ENCODE peak calls at places on chromosomes 6 and 20, in nine cellular contexts. One of them, this sample, is unnamed.

GRCh38 chr20:10857362-10858070 is 183.7 kb upstream of the JAG1 start:
- DNase-seq in upper lobe of left lung: no peak
- DNase-seq in activated naive CD4-positive, alpha-beta T cell treated with anti-CD3 and anti-CD28 coated beads, Interleukin-2, amount 10 ng/mL, durations not matched to agents 7 days and 5 days: no peak
- DNase-seq in astrocyte of the spinal cord: peak; percentile 83
- DNase-seq in effector CD8-positive, alpha-beta T cell: no peak
- DNase-seq in posterior cingulate gyrus: no peak
- DNase-seq in activated gamma-delta T cell treated with Interleukin-2 at 50 U/mL for 16 hours: no peak
- DNase-seq in RWPE1: peak; percentile 31
- DNase-seq in HAP-1: no peak
- DNase-seq in this sample: peak; percentile 46

GRCh38 chr6:36386495-36387439 is 702 bp downstream of the ETV7 start:
- DNase-seq in HAP-1: peak; percentile 54
- DNase-seq in upper lobe of left lung: peak; percentile 67
- DNase-seq in activated naive CD4-positive, alpha-beta T cell treated with anti-CD3 and anti-CD28 coated beads, Interleukin-2, amount 10 ng/mL, durations not matched to agents 7 days and 5 days: peak; percentile 39
- DNase-seq in RWPE1: peak; percentile 44
- DNase-seq in astrocyte of the spinal cord: peak; percentile 65
- DNase-seq in activated gamma-delta T cell treated with Interleukin-2 at 50 U/mL for 16 hours: no peak
- DNase-seq in posterior cingulate gyrus: no peak
- DNase-seq in effector CD8-positive, alpha-beta T cell: no peak
- DNase-seq in this sample: peak; percentile 56

GRCh38 chr20:48823476-48823875 is 4.3 kb downstream of the PREX1 start:
- DNase-seq in upper lobe of left lung: no peak
- DNase-seq in astrocyte of the spinal cord: no peak
- DNase-seq in HAP-1: no peak
- DNase-seq in RWPE1: no peak
- DNase-seq in activated gamma-delta T cell treated with Interleukin-2 at 50 U/mL for 16 hours: no peak
- DNase-seq in posterior cingulate gyrus: no peak
- DNase-seq in effector CD8-positive, alpha-beta T cell: no peak
- DNase-seq in activated naive CD4-positive, alpha-beta T cell treated with anti-CD3 and anti-CD28 coated beads, Interleukin-2, amount 10 ng/mL, durations not matched to agents 7 days and 5 days: no peak
- DNase-seq in this sample: no peak

GRCh38 chr6:154791561-154792317 is 58.5 kb downstream of the SCAF8 start:
- DNase-seq in astrocyte of the spinal cord: no peak
- DNase-seq in upper lobe of left lung: no peak
- DNase-seq in HAP-1: no peak
- DNase-seq in activated gamma-delta T cell treated with Interleukin-2 at 50 U/mL for 16 hours: no peak
- DNase-seq in activated naive CD4-positive, alpha-beta T cell treated with anti-CD3 and anti-CD28 coated beads, Interleukin-2, amount 10 ng/mL, durations not matched to agents 7 days and 5 days: no peak
- DNase-seq in RWPE1: peak; percentile 32
- DNase-seq in posterior cingulate gyrus: no peak
- DNase-seq in effector CD8-positive, alpha-beta T cell: no peak
- DNase-seq in this sample: no peak

GRCh38 chr6:124714728-124715127 is 247.5 kb upstream of the RNF217 start:
- DNase-seq in activated gamma-delta T cell treated with Interleukin-2 at 50 U/mL for 16 hours: no peak
- DNase-seq in posterior cingulate gyrus: no peak
- DNase-seq in astrocyte of the spinal cord: no peak
- DNase-seq in upper lobe of left lung: no peak
- DNase-seq in effector CD8-positive, alpha-beta T cell: no peak
- DNase-seq in activated naive CD4-positive, alpha-beta T cell treated with anti-CD3 and anti-CD28 coated beads, Interleukin-2, amount 10 ng/mL, durations not matched to agents 7 days and 5 days: no peak
- DNase-seq in RWPE1: no peak
- DNase-seq in HAP-1: no peak
- DNase-seq in this sample: no peak

GRCh38 chr6:106089981-106090380 is 3.8 kb downstream of the PRDM1 start:
- DNase-seq in effector CD8-positive, alpha-beta T cell: no peak
- DNase-seq in posterior cingulate gyrus: no peak
- DNase-seq in astrocyte of the spinal cord: peak; percentile 58
- DNase-seq in activated gamma-delta T cell treated with Interleukin-2 at 50 U/mL for 16 hours: no peak
- DNase-seq in HAP-1: no peak
- DNase-seq in RWPE1: no peak
- DNase-seq in upper lobe of left lung: no peak
- DNase-seq in activated naive CD4-positive, alpha-beta T cell treated with anti-CD3 and anti-CD28 coated beads, Interleukin-2, amount 10 ng/mL, durations not matched to agents 7 days and 5 days: no peak
- DNase-seq in this sample: no peak

GRCh38 chr20:40563296-40563950 is 125.6 kb downstream of the MAFB start:
- DNase-seq in upper lobe of left lung: peak; percentile 55
- DNase-seq in activated naive CD4-positive, alpha-beta T cell treated with anti-CD3 and anti-CD28 coated beads, Interleukin-2, amount 10 ng/mL, durations not matched to agents 7 days and 5 days: no peak
- DNase-seq in posterior cingulate gyrus: no peak
- DNase-seq in effector CD8-positive, alpha-beta T cell: no peak
- DNase-seq in RWPE1: peak; percentile 98
- DNase-seq in activated gamma-delta T cell treated with Interleukin-2 at 50 U/mL for 16 hours: no peak
- DNase-seq in HAP-1: no peak
- DNase-seq in astrocyte of the spinal cord: peak; percentile 48
- DNase-seq in this sample: peak; percentile 22

GRCh38 chr6:15305496-15305895 is 59.6 kb downstream of the JARID2 start:
- DNase-seq in RWPE1: no peak
- DNase-seq in upper lobe of left lung: no peak
- DNase-seq in posterior cingulate gyrus: no peak
- DNase-seq in activated naive CD4-positive, alpha-beta T cell treated with anti-CD3 and anti-CD28 coated beads, Interleukin-2, amount 10 ng/mL, durations not matched to agents 7 days and 5 days: no peak
- DNase-seq in astrocyte of the spinal cord: no peak
- DNase-seq in HAP-1: no peak
- DNase-seq in effector CD8-positive, alpha-beta T cell: no peak
- DNase-seq in activated gamma-delta T cell treated with Interleukin-2 at 50 U/mL for 16 hours: no peak
- DNase-seq in this sample: no peak

GRCh38 chr6:50791900-50792508 is 26.7 kb upstream of the TFAP2B start:
- DNase-seq in activated gamma-delta T cell treated with Interleukin-2 at 50 U/mL for 16 hours: no peak
- DNase-seq in upper lobe of left lung: no peak
- DNase-seq in posterior cingulate gyrus: no peak
- DNase-seq in RWPE1: peak; percentile 45
- DNase-seq in activated naive CD4-positive, alpha-beta T cell treated with anti-CD3 and anti-CD28 coated beads, Interleukin-2, amount 10 ng/mL, durations not matched to agents 7 days and 5 days: no peak
- DNase-seq in effector CD8-positive, alpha-beta T cell: no peak
- DNase-seq in HAP-1: peak; percentile 28
- DNase-seq in astrocyte of the spinal cord: peak; percentile 13
- DNase-seq in this sample: peak; percentile 26

GRCh38 chr6:155142902-155143609 is 120.8 kb upstream of the CLDN20 start:
- DNase-seq in astrocyte of the spinal cord: peak; percentile 65
- DNase-seq in HAP-1: peak; percentile 23
- DNase-seq in upper lobe of left lung: no peak
- DNase-seq in posterior cingulate gyrus: no peak
- DNase-seq in RWPE1: no peak
- DNase-seq in effector CD8-positive, alpha-beta T cell: no peak
- DNase-seq in activated naive CD4-positive, alpha-beta T cell treated with anti-CD3 and anti-CD28 coated beads, Interleukin-2, amount 10 ng/mL, durations not matched to agents 7 days and 5 days: no peak
- DNase-seq in activated gamma-delta T cell treated with Interleukin-2 at 50 U/mL for 16 hours: no peak
- DNase-seq in this sample: no peak

This sample was measured in brain microvascular endothelial cell.